ENCODE peak calls at places on chromosomes 3 and 15, in five cellular contexts. C is A549; X is activated naive CD4-positive, alpha-beta T cell treated with anti-CD3 and anti-CD28 coated beads, Interleukin-2, amount 50 U/mL, for 16 hours; T is stimulated activated CD8-positive, alpha-beta memory T cell treated with anti-CD3 and anti-CD28 coated beads, Interleukin-4, amount 100 ng/mL, for 4 hours; W is stimulated activated CD4-positive, alpha-beta T cell treated with anti-CD3 and anti-CD28 coated beads, Interleukin-4, amount 100 ng/mL, for 48 hours. V is an unnamed sample.

GRCh38 chr3:99927651-99928390 is 110.2 kb downstream of the CMSS1 start:
- DNase-seq in W (no peak), C (no peak), T (no peak), X (no peak), V (no peak)

GRCh38 chr15:35885870-35886269 is 339.9 kb upstream of the DPH6 start:
- DNase-seq in X (no peak), T (no peak), W (no peak), C (no peak), V (no peak)

GRCh38 chr3:195178124-195178910 is 92.6 kb downstream of the XXYLT1 start:
- DNase-seq in X (no peak), T (no peak), C (no peak), W (no peak), V (no peak)

GRCh38 chr15:99163271-99164062 is 58.6 kb downstream of the SYNM start:
- DNase-seq in C (no peak), X (no peak), T (no peak), W (no peak), V (no peak)

GRCh38 chr3:151964768-151965167 is 91.3 kb downstream of the SUCNR1 start:
- DNase-seq in X (no peak), T (no peak), C (no peak), W (no peak), V (no peak)

GRCh38 chr3:44031387-44032380 is 210.0 kb upstream of the TOPAZ1 start:
- DNase-seq in X (no peak), W (no peak), C (no peak), T (no peak), V (no peak)

GRCh38 chr15:66489179-66489791 is 8.3 kb downstream of the SNAPC5 start:
- DNase-seq in T (no peak), C (no peak), W (no peak), X (no peak), V (no peak)

GRCh38 chr3:12192655-12193484 is 34.2 kb upstream of the TIMP4 start:
- DNase-seq in C (no peak), T (no peak), W (no peak), X (no peak), V (no peak)

GRCh38 chr15:42679285-42680141 is 57.4 kb downstream of the CDAN1 start:
- DNase-seq in W (no peak), X (no peak), C (no peak), T (no peak), V (no peak)

GRCh38 chr3:38143511-38143910 is 5.0 kb downstream of the MYD88 start:
- DNase-seq in C (no peak), T (no peak), W (no peak), X (no peak), V (no peak)

GRCh38 chr3:11606090-11606784 is 37.5 kb downstream of the VGLL4 start:
- DNase-seq in W (no peak), T (no peak), C (no peak), X (no peak), V (no peak)

GRCh38 chr3:100966807-100967206 is 26.4 kb downstream of the ABI3BP start:
- DNase-seq in C (no peak), W (no peak), X (no peak), T (no peak), V (no peak)

GRCh38 chr3:182139627-182140357 is 428.1 kb downstream of the SOX2 start:
- DNase-seq in W (no peak), C (no peak), T (no peak), X (no peak), V (no peak)

GRCh38 chr3:37855363-37855970 is 6.2 kb upstream of the CTDSPL start:
- DNase-seq in C (peak), W (peak), T (peak), X (peak), V (peak)

GRCh38 chr3:13016083-13016725 is 57.0 kb downstream of the IQSEC1 start:
- DNase-seq in C (no peak), W (no peak), X (peak), T (no peak), V (no peak)

GRCh38 chr3:73653877-73654276 is 29.1 kb upstream of the PDZRN3 start:
- DNase-seq in C (no peak), T (no peak), X (no peak), W (no peak), V (no peak)

GRCh38 chr15:81256916-81257315 is 60.2 kb downstream of the IL16 start:
- DNase-seq in T (no peak), X (no peak), C (no peak), W (no peak), V (no peak)

GRCh38 chr15:38148476-38148875 is 104.2 kb upstream of the SPRED1 start:
- DNase-seq in T (no peak), W (no peak), C (no peak), X (no peak), V (no peak)

GRCh38 chr15:65084500-65085206 is 8.1 kb downstream of the KBTBD13 start:
- DNase-seq in X (no peak), W (no peak), C (no peak), T (no peak), V (peak)

GRCh38 chr3:161413127-161413854 is 42.0 kb upstream of the SPTSSB start:
- DNase-seq in W (no peak), C (no peak), X (no peak), T (no peak), V (no peak)

GRCh38 chr3:40920041-40920440 is 279.3 kb upstream of the CTNNB1 start:
- DNase-seq in T (no peak), C (no peak), W (no peak), X (no peak), V (no peak)

GRCh38 chr3:107946700-107947099 is 144.1 kb downstream of the CD47 start:
- DNase-seq in X (no peak), C (no peak), T (no peak), W (no peak), V (no peak)

GRCh38 chr3:54632281-54632665 is 295.6 kb downstream of the LRTM1 start:
- DNase-seq in W (no peak), C (no peak), X (no peak), T (no peak), V (no peak)

GRCh38 chr3:47961815-47962606 is 54.2 kb downstream of the MAP4 start:
- DNase-seq in T (no peak), X (no peak), W (no peak), C (no peak), V (no peak)

GRCh38 chr3:155316450-155316849 is 23.0 kb upstream of the STRIT1 start:
- DNase-seq in W (no peak), T (no peak), X (no peak), C (no peak), V (no peak)

GRCh38 chr15:92653836-92654524 is 1.6 kb downstream of the FAM174B start:
- DNase-seq in C (no peak), X (no peak), T (no peak), W (no peak), V (peak)

GRCh38 chr3:183116051-183116614 is 16.8 kb upstream of the MCCC1 start:
- DNase-seq in T (no peak), X (peak), C (peak), W (peak), V (peak)

GRCh38 chr3:57060089-57060829 is at the start of gene SPATA12:
- DNase-seq in T (no peak), W (no peak), X (no peak), C (peak), V (peak)

GRCh38 chr3:68892297-68892696 is 40.0 kb downstream of the TAFA4 start:
- DNase-seq in T (no peak), C (no peak), W (no peak), X (no peak), V (no peak)

V was measured in HepG2.